ENCODE peak calls at places on chromosomes 13 and 19, in eight cellular contexts. K is NCI-H446; I is fibroblast of mammary gland; H is suprapubic skin; J is H54; U is stimulated activated CD4-positive, alpha-beta T cell treated with anti-CD3 and anti-CD28 coated beads, TNF-alpha, amount 100 ng/mL, for 48 hours; Z is SW 1271; C is naive thymus-derived CD8-positive, alpha-beta T cell. N is an unnamed sample.
A peak's percentile ranks its signal among the peaks of the same experiment; 100 is the strongest.

GRCh38 chr19:4723465-4724251 is at the start of gene DPP9:
- DNase-seq in U (peak; percentile 96), H (peak; percentile 98), Z (peak; percentile 98), K (peak; percentile 97), J (peak; percentile 97), I (peak; percentile 98), C (peak; percentile 98), N (peak; percentile 98)

GRCh38 chr13:61255035-61255796 is 160.4 kb downstream of the PCDH20 start:
- DNase-seq in U (no peak), J (no peak), I (no peak), C (no peak), Z (no peak), K (no peak), H (no peak), N (no peak)

GRCh38 chr13:94711561-94712286 is 621 bp downstream of the SOX21 start:
- DNase-seq in U (no peak), I (peak; percentile 28), C (no peak), K (no peak), Z (no peak), H (peak; percentile 61), J (no peak), N (no peak)

GRCh38 chr13:44713793-44714469 is 137.8 kb upstream of the TSC22D1 start:
- DNase-seq in Z (peak; percentile 94), H (no peak), I (peak; percentile 91), K (no peak), U (no peak), J (peak; percentile 33), C (no peak), N (no peak)

GRCh38 chr19:46849610-46850009 is 1.0 kb downstream of the AP2S1 start:
- DNase-seq in C (no peak), U (no peak), H (peak; percentile 63), J (no peak), K (no peak), Z (no peak), I (no peak), N (no peak)

GRCh38 chr13:107851670-107852460 is 363.5 kb downstream of the LIG4 start:
- DNase-seq in H (no peak), C (no peak), I (no peak), Z (no peak), K (no peak), U (no peak), J (peak; percentile 26), N (no peak)

GRCh38 chr13:48291730-48292129 is 11.8 kb upstream of the RB1 start:
- DNase-seq in I (no peak), U (no peak), K (no peak), J (no peak), C (no peak), Z (no peak), H (no peak), N (no peak)

GRCh38 chr19:10612515-10613119 is 12.7 kb upstream of the SLC44A2 start:
- DNase-seq in I (no peak), U (no peak), Z (no peak), H (no peak), K (no peak), J (no peak), C (no peak), N (no peak)

GRCh38 chr19:4375164-4375619 is 25.2 kb downstream of the SH3GL1 start:
- DNase-seq in Z (no peak), U (no peak), J (no peak), C (no peak), I (no peak), H (peak; percentile 81), K (no peak), N (no peak)

GRCh38 chr13:41231786-41232185 is 31.6 kb downstream of the MTRF1 start:
- DNase-seq in U (no peak), C (no peak), J (no peak), Z (no peak), H (no peak), I (peak; percentile 21), K (no peak), N (no peak)

GRCh38 chr13:79307433-79307861 is 98.6 kb downstream of the RBM26 start:
- DNase-seq in I (no peak), J (no peak), U (no peak), H (no peak), C (no peak), K (no peak), Z (no peak), N (no peak)

GRCh38 chr13:35787937-35788336 is 311.4 kb upstream of the MAB21L1 start:
- DNase-seq in Z (no peak), C (no peak), K (peak; percentile 59), U (no peak), I (no peak), H (no peak), J (no peak), N (no peak)

GRCh38 chr13:29422015-29422414 is 173.5 kb downstream of the SLC7A1 start:
- DNase-seq in U (no peak), H (no peak), J (no peak), C (no peak), Z (no peak), I (no peak), K (no peak), N (no peak)

GRCh38 chr13:24307211-24308067 is 1.9 kb upstream of the C1QTNF9 start:
- DNase-seq in Z (no peak), U (no peak), H (no peak), K (no peak), I (no peak), C (no peak), J (no peak), N (no peak)